ENCODE peak calls at places on chromosomes 1 and 21, in eight cellular contexts. Q, X, D, V, T, W, N and H are unnamed samples.

GRCh38 chr21:25639167-25639921 is at the start of gene JAM2:
- DNase-seq in X (peak; percentile 41), W (no peak), T (peak; percentile 73), Q (no peak), V (no peak), D (peak; percentile 83), N (no peak), H (peak; percentile 42)

GRCh38 chr1:45589861-45590260 is 6.0 kb downstream of the NASP start:
- DNase-seq in W (peak; percentile 10), V (no peak), D (no peak), X (no peak), N (no peak), T (no peak), Q (no peak), H (no peak)

GRCh38 chr1:218030846-218031245 is 254.2 kb upstream of the RRP15 start:
- DNase-seq in X (no peak), T (no peak), W (no peak), D (no peak), Q (no peak), V (no peak), N (no peak), H (no peak)

GRCh38 chr1:212455406-212456165 is 22.9 kb downstream of the NENF start:
- DNase-seq in V (peak; percentile 56), D (peak; percentile 82), W (peak; percentile 79), N (peak; percentile 93), X (peak; percentile 91), T (peak; percentile 93), Q (peak; percentile 83), H (peak; percentile 88)

GRCh38 chr1:41073971-41074370 is 52.4 kb upstream of the SLFNL1 start:
- DNase-seq in V (peak; percentile 23), X (no peak), N (no peak), T (no peak), W (peak; percentile 20), Q (no peak), D (no peak), H (no peak)

GRCh38 chr1:7956218-7957032 is 5.1 kb upstream of the PARK7 start:
- DNase-seq in N (no peak), X (no peak), Q (no peak), V (peak; percentile 16), D (no peak), T (no peak), W (no peak), H (no peak)

GRCh38 chr21:33384851-33385331 is 18.3 kb upstream of the IFNGR2 start:
- DNase-seq in Q (no peak), W (no peak), T (no peak), N (no peak), D (no peak), X (no peak), V (no peak), H (no peak)

GRCh38 chr1:243233908-243234307 is 21.2 kb downstream of the CEP170 start:
- DNase-seq in W (no peak), D (no peak), X (no peak), N (no peak), Q (no peak), T (no peak), V (no peak), H (no peak)

GRCh38 chr1:151822404-151822803 is 9.2 kb downstream of the RORC start:
- DNase-seq in N (no peak), W (no peak), Q (no peak), D (no peak), X (no peak), T (peak; percentile 35), V (no peak), H (no peak)

GRCh38 chr1:32240140-32240951 is 6.7 kb upstream of the FAM167B start:
- DNase-seq in D (no peak), N (peak; percentile 64), W (peak; percentile 57), T (peak; percentile 86), X (peak; percentile 83), V (no peak), Q (peak; percentile 57), H (peak; percentile 84)

GRCh38 chr1:108617724-108618056 is 43.2 kb downstream of the HENMT1 start:
- DNase-seq in V (no peak), X (no peak), T (no peak), Q (no peak), N (no peak), W (no peak), D (no peak), H (no peak)

GRCh38 chr1:117447661-117448060 is 80.4 kb downstream of the MAN1A2 start:
- DNase-seq in V (no peak), D (no peak), Q (no peak), T (no peak), W (no peak), X (no peak), N (no peak), H (no peak)

GRCh38 chr1:187655163-187655562 is 826.4 kb downstream of the PLA2G4A start:
- DNase-seq in V (no peak), X (no peak), W (peak; percentile 36), Q (no peak), N (no peak), D (no peak), T (no peak), H (no peak)

GRCh38 chr1:114741963-114742746 is 15.6 kb downstream of the CSDE1 start:
- DNase-seq in X (no peak), Q (no peak), D (no peak), W (no peak), T (no peak), N (no peak), V (no peak), H (no peak)

GRCh38 chr1:152517237-152517811 is 3.0 kb downstream of the CRCT1 start:
- DNase-seq in X (no peak), N (no peak), D (no peak), W (peak; percentile 67), V (no peak), Q (no peak), T (no peak), H (no peak)

GRCh38 chr1:64489707-64490106 is 19.8 kb downstream of the CACHD1 start:
- DNase-seq in Q (no peak), V (no peak), N (no peak), D (no peak), T (no peak), X (no peak), W (no peak), H (no peak)
- TF ChIP-seq CTCF in Q (no peak), V (no peak), N (no peak), D (no peak), T (no peak), X (no peak), W (no peak), H (no peak)

DNA sequence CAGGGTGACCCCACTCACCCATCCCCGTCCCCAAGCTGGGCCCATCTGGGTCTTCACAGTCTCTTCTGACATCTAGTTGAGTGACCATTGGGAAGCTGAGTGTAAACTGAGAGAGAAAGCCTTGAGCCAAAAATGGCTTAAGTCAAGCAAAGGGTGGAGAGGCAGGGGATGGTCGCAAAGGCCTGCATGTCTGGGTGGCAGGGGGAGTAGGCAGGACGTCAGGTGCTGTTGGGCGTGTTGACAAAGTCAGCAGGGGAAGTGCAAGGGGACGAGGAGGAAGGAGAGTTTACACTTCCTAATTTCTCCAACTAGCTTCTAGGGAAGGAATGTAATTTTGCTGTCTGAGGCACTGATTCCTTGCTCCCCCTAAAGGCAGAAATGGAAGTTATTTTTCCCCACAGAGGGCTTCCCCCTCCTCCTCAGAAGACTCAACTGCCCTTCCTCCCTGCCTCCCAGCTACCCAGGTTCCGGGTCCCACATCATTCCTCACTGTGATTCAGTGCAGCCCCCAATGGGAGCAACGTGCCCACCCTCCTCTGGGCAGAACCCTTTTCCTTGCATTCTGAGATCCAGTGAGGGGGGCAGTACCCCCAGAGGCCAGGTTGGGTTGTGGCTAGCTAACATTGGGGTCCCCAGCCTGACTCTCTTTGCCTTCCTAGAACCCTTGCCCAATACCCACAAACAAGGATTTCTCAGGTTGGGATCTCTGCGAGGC is 1.2 kb upstream of the ADORA1 start:
- DNase-seq in T (no peak), V (no peak), X (no peak), W (peak; percentile 46), N (no peak), D (no peak), Q (peak; percentile 30), H (no peak)
- TF ChIP-seq CTCF in T (peak; percentile 39), V (peak; percentile 54), X (peak; percentile 20), W (peak; percentile 23), N (peak; percentile 51), D (no peak), Q (peak; percentile 33), H (peak; percentile 45)

DNA sequence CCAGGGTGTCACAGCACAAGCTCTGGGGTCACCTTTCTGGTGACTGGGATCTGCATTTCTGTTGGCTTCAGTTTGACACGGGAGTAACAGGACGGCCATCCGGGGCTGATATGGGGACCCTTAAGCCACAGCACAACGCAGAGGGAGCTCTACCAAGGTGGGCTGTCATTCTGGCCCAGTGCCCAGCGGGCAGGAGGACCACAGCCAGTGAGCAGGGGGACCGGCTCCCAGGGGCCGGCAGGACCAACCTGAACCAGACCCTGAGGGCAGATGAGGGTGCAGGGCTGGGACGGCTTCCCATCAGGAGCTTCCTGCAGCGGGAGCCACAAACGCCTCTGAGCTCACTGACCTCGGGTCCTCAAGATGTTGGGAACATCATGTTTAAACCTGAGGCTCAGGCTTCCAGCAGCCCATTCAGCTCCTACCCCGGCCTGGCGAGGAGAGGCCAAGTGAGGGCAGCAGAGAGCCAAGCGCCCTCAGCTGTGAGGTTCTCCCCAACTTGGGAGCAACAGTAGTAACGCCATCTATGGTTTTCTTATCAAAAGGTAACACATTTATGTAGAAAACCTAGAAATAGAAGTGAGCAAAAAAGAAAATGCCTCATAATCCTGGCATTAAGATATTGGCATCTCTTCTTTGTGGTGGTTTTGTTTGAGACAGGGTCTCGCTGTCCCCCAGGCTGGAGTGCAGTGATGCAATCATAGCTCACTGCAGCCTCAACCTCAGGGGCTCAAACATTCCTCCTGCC is 26.8 kb downstream of the TMEM201 start:
- DNase-seq in D (peak; percentile 83), Q (peak; percentile 73), X (peak; percentile 64), T (peak; percentile 42), W (peak; percentile 53), V (no peak), N (no peak), H (no peak)
- TF ChIP-seq CTCF in D (peak; percentile 86), Q (peak; percentile 96), X (peak; percentile 51), T (peak; percentile 54), W (peak; percentile 67), V (peak; percentile 84), N (peak; percentile 50), H (peak; percentile 65)

GRCh38 chr1:68372487-68372886 is 77.3 kb downstream of the RPE65 start:
- DNase-seq in V (no peak), X (no peak), D (no peak), W (no peak), T (no peak), Q (no peak), N (no peak), H (no peak)
- TF ChIP-seq CTCF in V (no peak), X (no peak), D (no peak), W (no peak), T (no peak), Q (no peak), N (no peak), H (no peak)

GRCh38 chr1:6209661-6210605 is 4.0 kb downstream of the RNF207 start:
- DNase-seq in X (no peak), Q (peak; percentile 49), N (no peak), W (no peak), T (no peak), D (no peak), V (no peak), H (no peak)
- TF ChIP-seq CTCF in X (peak; percentile 13), Q (no peak), N (no peak), W (no peak), T (no peak), D (peak; percentile 18), V (peak; percentile 18), H (no peak)

DNA sequence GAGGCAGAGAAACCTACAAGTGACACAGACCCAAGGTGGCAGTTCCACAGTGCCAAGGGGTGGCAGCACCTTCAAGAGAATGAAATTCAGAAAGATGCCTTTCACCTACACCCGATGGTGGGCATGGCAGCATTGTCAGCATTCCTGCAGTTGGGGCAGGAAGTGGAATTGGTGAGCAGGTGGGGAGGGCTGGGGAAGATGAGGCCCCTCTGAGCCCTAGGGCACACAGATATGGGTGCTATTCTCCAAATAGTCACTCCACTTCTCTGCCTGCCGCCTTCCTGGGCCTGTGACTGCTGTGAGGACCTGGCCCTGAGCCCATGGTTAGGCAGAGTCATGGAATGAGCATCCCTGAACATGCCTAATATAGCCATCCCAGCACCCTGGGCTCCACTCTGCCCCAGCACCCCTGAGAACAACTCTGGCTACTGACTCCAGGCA is 8.3 kb downstream of the SHISA4 start:
- DNase-seq in X (no peak), W (no peak), Q (no peak), V (no peak), N (no peak), T (no peak), D (no peak), H (no peak)
- TF ChIP-seq CTCF in X (no peak), W (no peak), Q (no peak), V (peak; percentile 35), N (no peak), T (no peak), D (no peak), H (no peak)